ENCODE peak calls at places on chromosomes 1 and 21, in five cellular contexts. One of them, this sample, is unnamed.

GRCh38 chr1:40782371-40782956 is 1.1 kb upstream of the KCNQ4 start:
- DNase-seq in lung: no peak
- DNase-seq in mucosa of descending colon: peak; percentile 81
- DNase-seq in A549: no peak
- DNase-seq in lower lobe of right lung: no peak
- DNase-seq in this sample: no peak

GRCh38 chr21:42336065-42336464 is 14.7 kb downstream of the TFF2 start:
- DNase-seq in lung: no peak
- DNase-seq in mucosa of descending colon: no peak
- DNase-seq in A549: no peak
- DNase-seq in lower lobe of right lung: no peak
- DNase-seq in this sample: peak; percentile 44

GRCh38 chr1:172951728-172952365 is 98.9 kb downstream of the TNFSF18 start:
- DNase-seq in lung: no peak
- DNase-seq in mucosa of descending colon: no peak
- DNase-seq in A549: no peak
- DNase-seq in lower lobe of right lung: no peak
- DNase-seq in this sample: peak; percentile 82

GRCh38 chr1:16433066-16433465 is 4.2 kb downstream of the SPATA21 start:
- DNase-seq in lung: no peak
- DNase-seq in mucosa of descending colon: no peak
- DNase-seq in A549: no peak
- DNase-seq in lower lobe of right lung: no peak
- DNase-seq in this sample: no peak

GRCh38 chr1:55631508-55631907 is 416.3 kb upstream of the USP24 start:
- DNase-seq in lung: no peak
- DNase-seq in mucosa of descending colon: no peak
- DNase-seq in A549: no peak
- DNase-seq in lower lobe of right lung: no peak
- DNase-seq in this sample: no peak

GRCh38 chr1:41866285-41866684 is 52.4 kb downstream of the HIVEP3 start:
- DNase-seq in lung: no peak
- DNase-seq in mucosa of descending colon: no peak
- DNase-seq in A549: no peak
- DNase-seq in lower lobe of right lung: no peak
- DNase-seq in this sample: no peak

GRCh38 chr1:201593200-201593828 is 54.4 kb downstream of the NAV1 start:
- DNase-seq in lung: peak; percentile 39
- DNase-seq in mucosa of descending colon: no peak
- DNase-seq in A549: peak; percentile 28
- DNase-seq in lower lobe of right lung: peak; percentile 34
- DNase-seq in this sample: no peak

GRCh38 chr1:179047637-179048002 is 21.9 kb downstream of the FAM20B start:
- DNase-seq in lung: no peak
- DNase-seq in mucosa of descending colon: no peak
- DNase-seq in A549: no peak
- DNase-seq in lower lobe of right lung: no peak
- DNase-seq in this sample: no peak

GRCh38 chr1:197811769-197812168 is 36.5 kb upstream of the DENND1B start:
- DNase-seq in lung: no peak
- DNase-seq in mucosa of descending colon: no peak
- DNase-seq in A549: no peak
- DNase-seq in lower lobe of right lung: no peak
- DNase-seq in this sample: peak; percentile 35

GRCh38 chr1:202235003-202235660 is 41.5 kb downstream of the LGR6 start:
- DNase-seq in lung: no peak
- DNase-seq in mucosa of descending colon: no peak
- DNase-seq in A549: no peak
- DNase-seq in lower lobe of right lung: no peak
- DNase-seq in this sample: no peak

GRCh38 chr1:12640958-12641272 is 3.0 kb upstream of the AADACL4 start:
- DNase-seq in lung: no peak
- DNase-seq in mucosa of descending colon: no peak
- DNase-seq in A549: no peak
- DNase-seq in lower lobe of right lung: no peak
- DNase-seq in this sample: no peak

GRCh38 chr1:21929951-21930615 is 7.0 kb downstream of the HSPG2 start:
- DNase-seq in lung: no peak
- DNase-seq in mucosa of descending colon: no peak
- DNase-seq in A549: no peak
- DNase-seq in lower lobe of right lung: no peak
- DNase-seq in this sample: no peak

GRCh38 chr1:37177230-37177864 is 143.0 kb upstream of the GRIK3 start:
- DNase-seq in lung: no peak
- DNase-seq in mucosa of descending colon: peak; percentile 39
- DNase-seq in A549: peak; percentile 14
- DNase-seq in lower lobe of right lung: peak; percentile 53
- DNase-seq in this sample: peak; percentile 29

GRCh38 chr1:190908691-190909090 is 431.0 kb upstream of the BRINP3 start:
- DNase-seq in lung: no peak
- DNase-seq in mucosa of descending colon: no peak
- DNase-seq in A549: no peak
- DNase-seq in lower lobe of right lung: no peak
- DNase-seq in this sample: peak; percentile 21

GRCh38 chr1:17579951-17580939 is 40.7 kb downstream of the ARHGEF10L start:
- DNase-seq in lung: no peak
- DNase-seq in mucosa of descending colon: peak; percentile 75
- DNase-seq in A549: no peak
- DNase-seq in lower lobe of right lung: no peak
- DNase-seq in this sample: no peak

GRCh38 chr1:77624102-77624501 is 58.4 kb downstream of the ZZZ3 start:
- DNase-seq in lung: no peak
- DNase-seq in mucosa of descending colon: no peak
- DNase-seq in A549: no peak
- DNase-seq in lower lobe of right lung: no peak
- DNase-seq in this sample: no peak

GRCh38 chr1:207014728-207015127 is 17.8 kb downstream of the C1orf116 start:
- DNase-seq in lung: no peak
- DNase-seq in mucosa of descending colon: no peak
- DNase-seq in A549: no peak
- DNase-seq in lower lobe of right lung: no peak
- DNase-seq in this sample: no peak

GRCh38 chr1:32891241-32891570 is 4.9 kb downstream of the HPCA start:
- DNase-seq in lung: no peak
- DNase-seq in mucosa of descending colon: no peak
- DNase-seq in A549: no peak
- DNase-seq in lower lobe of right lung: no peak
- DNase-seq in this sample: no peak

GRCh38 chr1:153633161-153633746 is 612 bp upstream of the CHTOP start:
- DNase-seq in lung: peak; percentile 72
- DNase-seq in mucosa of descending colon: no peak
- DNase-seq in A549: peak; percentile 57
- DNase-seq in lower lobe of right lung: peak; percentile 67
- DNase-seq in this sample: no peak

GRCh38 chr1:2801535-2802291 is at the start of gene TTC34:
- DNase-seq in lung: no peak
- DNase-seq in mucosa of descending colon: peak; percentile 57
- DNase-seq in A549: peak; percentile 63
- DNase-seq in lower lobe of right lung: peak; percentile 69
- DNase-seq in this sample: no peak

GRCh38 chr1:224481601-224482000 is 47.0 kb upstream of the WDR26 start:
- DNase-seq in lung: no peak
- DNase-seq in mucosa of descending colon: no peak
- DNase-seq in A549: no peak
- DNase-seq in lower lobe of right lung: no peak
- DNase-seq in this sample: no peak

GRCh38 chr21:46079357-46080170 is 18.3 kb upstream of the COL6A2 start:
- DNase-seq in lung: peak; percentile 28
- DNase-seq in mucosa of descending colon: no peak
- DNase-seq in A549: no peak
- DNase-seq in lower lobe of right lung: peak; percentile 41
- DNase-seq in this sample: no peak

GRCh38 chr1:211339631-211340041 is 13.0 kb downstream of the TRAF5 start:
- DNase-seq in lung: no peak
- DNase-seq in mucosa of descending colon: peak; percentile 71
- DNase-seq in A549: no peak
- DNase-seq in lower lobe of right lung: no peak
- DNase-seq in this sample: no peak
- H3K4me1 ChIP-seq in lung: peaks cover 3% of the 10 kb centered on the region
- H3K4me1 ChIP-seq in mucosa of descending colon: peaks cover 50% of the 10 kb centered on the region
- H3K4me1 ChIP-seq in A549: peaks cover 15% of the 10 kb centered on the region
- H3K4me1 ChIP-seq in lower lobe of right lung: no peaks in the 10 kb centered on the region
- H3K4me1 ChIP-seq in this sample: no peaks in the 10 kb centered on the region

DNA sequence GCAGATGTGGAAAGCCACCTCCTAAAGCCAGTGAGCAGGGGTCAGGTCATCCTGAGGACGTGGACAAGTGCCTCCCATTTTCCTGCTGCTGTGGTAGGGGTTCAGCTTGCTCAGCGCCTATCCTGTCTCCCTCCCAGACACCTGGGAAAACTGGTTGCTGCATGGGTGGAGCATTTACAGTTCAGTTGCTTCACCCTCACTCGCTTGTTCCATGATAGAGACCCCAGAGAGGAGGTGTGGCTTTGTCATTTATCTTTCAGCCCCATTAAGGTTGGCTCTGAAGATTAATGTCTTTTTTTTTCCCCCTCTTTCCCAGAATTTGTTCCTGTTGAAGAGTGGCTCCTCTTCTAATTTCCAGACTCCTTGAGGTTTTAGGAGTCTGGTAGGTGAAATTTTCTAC is 9.2 kb downstream of the VANGL1 start:
- DNase-seq in lung: no peak
- DNase-seq in mucosa of descending colon: peak; percentile 45
- DNase-seq in A549: no peak
- DNase-seq in lower lobe of right lung: no peak
- DNase-seq in this sample: no peak
- H3K4me1 ChIP-seq in lung: peaks cover 26% of the 10 kb centered on the region
- H3K4me1 ChIP-seq in mucosa of descending colon: peaks cover 46% of the 10 kb centered on the region
- H3K4me1 ChIP-seq in A549: peaks cover 16% of the 10 kb centered on the region
- H3K4me1 ChIP-seq in lower lobe of right lung: peaks cover 33% of the 10 kb centered on the region
- H3K4me1 ChIP-seq in this sample: peaks cover 48% of the 10 kb centered on the region

DNA sequence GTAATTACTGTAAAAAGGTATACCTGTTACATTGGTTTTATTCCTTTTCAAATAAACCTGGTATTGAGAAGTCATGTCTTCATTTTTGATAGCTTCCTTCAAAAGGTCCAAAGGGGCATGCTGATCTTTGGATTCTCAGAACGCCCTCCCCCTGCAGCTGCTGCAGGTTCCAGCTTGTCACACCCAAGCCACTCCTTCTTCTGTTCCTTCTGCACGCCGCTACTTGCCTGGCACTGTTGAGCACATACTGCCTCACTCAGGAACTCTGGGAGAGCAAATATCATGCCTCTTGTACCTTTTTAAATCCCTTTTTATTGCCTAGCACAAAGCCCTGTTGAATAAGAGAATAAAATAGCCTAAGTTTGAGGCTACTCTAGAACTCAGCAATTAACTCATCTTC is 136.9 kb downstream of the BARHL2 start:
- DNase-seq in lung: no peak
- DNase-seq in mucosa of descending colon: peak; percentile 56
- DNase-seq in A549: no peak
- DNase-seq in lower lobe of right lung: no peak
- DNase-seq in this sample: no peak
- H3K4me1 ChIP-seq in lung: no peaks in the 10 kb centered on the region
- H3K4me1 ChIP-seq in mucosa of descending colon: peaks cover 10% of the 10 kb centered on the region
- H3K4me1 ChIP-seq in A549: no peaks in the 10 kb centered on the region
- H3K4me1 ChIP-seq in lower lobe of right lung: no peaks in the 10 kb centered on the region
- H3K4me1 ChIP-seq in this sample: peaks cover 11% of the 10 kb centered on the region

GRCh38 chr1:36162680-36163079 is 6.7 kb downstream of the MAP7D1 start:
- DNase-seq in lung: no peak
- DNase-seq in mucosa of descending colon: no peak
- DNase-seq in A549: no peak
- DNase-seq in lower lobe of right lung: no peak
- DNase-seq in this sample: no peak
- H3K4me1 ChIP-seq in lung: peaks cover 21% of the 10 kb centered on the region
- H3K4me1 ChIP-seq in mucosa of descending colon: peaks cover 24% of the 10 kb centered on the region
- H3K4me1 ChIP-seq in A549: peaks cover 59% of the 10 kb centered on the region
- H3K4me1 ChIP-seq in lower lobe of right lung: peaks cover 93% of the 10 kb centered on the region
- H3K4me1 ChIP-seq in this sample: peaks cover 46% of the 10 kb centered on the region

DNA sequence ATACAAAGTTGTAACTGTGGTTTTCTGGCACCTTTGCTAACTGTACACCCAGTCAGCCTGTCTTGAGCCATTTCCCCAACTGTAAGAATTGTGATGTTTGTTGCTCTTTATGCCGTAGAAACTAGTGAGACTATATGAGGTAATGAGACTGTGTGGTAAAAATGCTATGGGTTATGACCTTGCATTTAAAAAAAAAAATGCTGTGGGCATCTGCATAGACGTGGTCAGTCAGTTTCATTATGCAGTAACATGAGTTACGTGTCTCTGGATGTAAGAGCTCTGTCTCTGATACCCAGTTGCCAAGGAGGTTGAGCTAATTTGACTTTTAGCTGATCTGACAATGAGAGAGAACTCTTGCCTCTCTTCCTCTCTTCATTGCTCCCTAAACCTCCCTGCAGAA is 80.6 kb upstream of the LAMC2 start:
- DNase-seq in lung: no peak
- DNase-seq in mucosa of descending colon: no peak
- DNase-seq in A549: no peak
- DNase-seq in lower lobe of right lung: no peak
- DNase-seq in this sample: no peak
- H3K4me1 ChIP-seq in lung: peaks cover 20% of the 10 kb centered on the region
- H3K4me1 ChIP-seq in mucosa of descending colon: no peaks in the 10 kb centered on the region
- H3K4me1 ChIP-seq in A549: peaks cover 7% of the 10 kb centered on the region
- H3K4me1 ChIP-seq in lower lobe of right lung: peaks cover 33% of the 10 kb centered on the region
- H3K4me1 ChIP-seq in this sample: peaks cover 33% of the 10 kb centered on the region

GRCh38 chr1:23557471-23558124 is 1.7 kb downstream of the ID3 start:
- DNase-seq in lung: no peak
- DNase-seq in mucosa of descending colon: no peak
- DNase-seq in A549: no peak
- DNase-seq in lower lobe of right lung: no peak
- DNase-seq in this sample: no peak
- H3K4me1 ChIP-seq in lung: peaks cover 9% of the 10 kb centered on the region
- H3K4me1 ChIP-seq in mucosa of descending colon: peaks cover 46% of the 10 kb centered on the region
- H3K4me1 ChIP-seq in A549: peaks cover 53% of the 10 kb centered on the region
- H3K4me1 ChIP-seq in lower lobe of right lung: peaks cover 72% of the 10 kb centered on the region
- H3K4me1 ChIP-seq in this sample: peaks cover 54% of the 10 kb centered on the region

DNA sequence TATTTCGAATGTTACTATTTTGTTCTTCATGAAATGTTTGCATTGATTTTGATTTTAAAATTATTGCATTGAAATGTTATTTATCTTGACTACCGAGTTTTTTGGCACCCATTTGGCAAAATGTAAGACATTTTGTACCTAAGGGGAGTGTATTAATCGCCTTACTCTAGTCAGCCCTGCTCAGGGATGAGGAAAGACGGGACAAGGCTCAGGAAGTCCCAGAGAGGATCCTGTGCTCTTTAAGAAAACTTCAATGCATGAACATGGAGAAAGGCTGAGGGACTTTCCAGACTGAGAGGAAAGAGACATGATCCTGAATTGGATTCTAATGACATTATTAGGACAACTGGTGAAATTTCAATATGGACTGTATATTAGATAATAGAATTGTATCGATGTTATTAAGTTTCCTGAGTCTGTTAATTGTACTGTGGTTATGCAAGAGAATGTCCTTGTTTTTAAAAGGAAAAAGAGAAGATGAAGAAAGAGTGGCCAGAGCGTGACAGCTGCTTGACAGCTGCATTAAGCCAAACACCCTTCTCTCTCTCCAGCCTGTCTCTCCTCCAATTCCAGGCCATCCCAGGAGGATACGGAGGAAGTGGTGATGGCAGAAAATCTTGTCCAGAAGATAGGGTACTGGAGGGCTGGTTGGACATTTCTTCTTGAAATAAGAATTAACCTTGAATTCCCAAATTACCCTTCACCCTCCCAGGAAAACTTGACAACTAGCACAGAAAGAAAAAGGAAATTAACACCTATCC is 65.9 kb downstream of the PLEKHA6 start:
- DNase-seq in lung: no peak
- DNase-seq in mucosa of descending colon: no peak
- DNase-seq in A549: no peak
- DNase-seq in lower lobe of right lung: no peak
- DNase-seq in this sample: peak; percentile 68
- H3K4me1 ChIP-seq in lung: peaks cover 3% of the 10 kb centered on the region
- H3K4me1 ChIP-seq in mucosa of descending colon: peaks cover 44% of the 10 kb centered on the region
- H3K4me1 ChIP-seq in A549: peaks cover 52% of the 10 kb centered on the region
- H3K4me1 ChIP-seq in lower lobe of right lung: peaks cover 31% of the 10 kb centered on the region
- H3K4me1 ChIP-seq in this sample: peaks cover 56% of the 10 kb centered on the region